ENCODE peak calls at places on chromosome 21, in seven cellular contexts. I, U, Q, J, P, B and S are unnamed samples.

GRCh38 chr21:44520326-44521300 is 19.4 kb downstream of the KRTAP10-1 start:
- DNase-seq in I (no peak), U (no peak), Q (peak; percentile 48), J (no peak), P (no peak), B (no peak), S (peak; percentile 56)

GRCh38 chr21:46084709-46085108 is 13.2 kb upstream of the COL6A2 start:
- DNase-seq in I (no peak), U (no peak), Q (no peak), J (no peak), P (no peak), B (peak; percentile 21), S (no peak)

GRCh38 chr21:25708467-25709065 is 26.1 kb downstream of the ATP5PF start:
- DNase-seq in I (peak; percentile 56), U (peak; percentile 52), Q (peak; percentile 37), J (peak; percentile 38), P (no peak), B (no peak), S (peak; percentile 29)

GRCh38 chr21:39529026-39529425 is 77.3 kb downstream of the SH3BGR start:
- DNase-seq in I (no peak), U (no peak), Q (peak; percentile 26), J (no peak), P (no peak), B (no peak), S (peak; percentile 26)

GRCh38 chr21:29888437-29888836 is 51.4 kb downstream of the GRIK1 start:
- DNase-seq in I (no peak), U (no peak), Q (no peak), J (no peak), P (no peak), B (no peak), S (no peak)

GRCh38 chr21:14259669-14260458 is 43.9 kb downstream of the RBM11 start:
- DNase-seq in I (peak; percentile 56), U (peak; percentile 53), Q (peak; percentile 69), J (peak; percentile 53), P (no peak), B (no peak), S (peak; percentile 14)

GRCh38 chr21:40640427-40640826 is 206.5 kb downstream of the DSCAM start:
- DNase-seq in I (no peak), U (no peak), Q (no peak), J (no peak), P (no peak), B (no peak), S (no peak)

GRCh38 chr21:39137248-39138186 is 45.7 kb downstream of the PSMG1 start:
- DNase-seq in I (peak; percentile 24), U (peak; percentile 50), Q (peak; percentile 90), J (no peak), P (no peak), B (peak; percentile 71), S (peak; percentile 66)

GRCh38 chr21:28916150-28916893 is 76.4 kb downstream of the LTN1 start:
- DNase-seq in I (no peak), U (no peak), Q (no peak), J (no peak), P (no peak), B (no peak), S (no peak)

GRCh38 chr21:44958471-44959191 is 18.8 kb downstream of the SLX9 start:
- DNase-seq in I (peak; percentile 67), U (peak; percentile 89), Q (peak; percentile 47), J (peak; percentile 61), P (no peak), B (no peak), S (peak; percentile 95)

GRCh38 chr21:41175080-41175479 is 7.1 kb downstream of the BACE2 start:
- DNase-seq in I (no peak), U (no peak), Q (no peak), J (no peak), P (no peak), B (no peak), S (no peak)

GRCh38 chr21:17416139-17416538 is 96.7 kb upstream of the CXADR start:
- DNase-seq in I (peak; percentile 84), U (no peak), Q (no peak), J (no peak), P (no peak), B (no peak), S (no peak)

GRCh38 chr21:45509566-45510465 is 32.4 kb downstream of the SLC19A1 start:
- DNase-seq in I (no peak), U (no peak), Q (no peak), J (no peak), P (no peak), B (peak; percentile 61), S (no peak)

GRCh38 chr21:45579383-45580180 is 37.3 kb upstream of the SLC19A1 start:
- DNase-seq in I (no peak), U (peak; percentile 9), Q (no peak), J (no peak), P (no peak), B (no peak), S (no peak)

GRCh38 chr21:16912075-16912474 is 600.8 kb upstream of the CXADR start:
- DNase-seq in I (peak; percentile 22), U (no peak), Q (no peak), J (no peak), P (no peak), B (no peak), S (no peak)

DNA sequence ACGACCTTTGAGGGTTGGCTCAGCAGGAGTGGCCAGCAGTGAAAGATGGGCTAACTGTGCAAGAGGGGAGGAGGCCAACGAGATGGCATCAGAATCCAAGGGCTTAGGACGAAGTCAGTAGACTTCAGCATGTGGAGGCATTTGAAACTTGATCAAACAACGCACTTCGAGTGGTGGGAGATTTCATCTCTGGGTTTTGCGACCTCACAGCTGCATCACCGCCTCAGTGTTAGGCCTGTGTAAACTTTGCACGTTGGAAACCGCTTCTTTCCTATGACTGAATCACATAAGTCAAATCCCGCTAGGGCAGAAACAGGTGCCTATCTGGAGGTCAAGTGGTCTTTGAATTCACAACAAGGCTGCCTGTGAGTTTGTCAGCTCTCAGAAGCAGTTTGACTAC is 17.8 kb downstream of the TFF3 start:
- DNase-seq in I (no peak), U (no peak), Q (no peak), J (no peak), P (no peak), B (no peak), S (no peak)
- H3K18ac ChIP-seq in I (no peak overlapping the region), U (no peak overlapping the region), Q (no peak overlapping the region), J (no peak overlapping the region), P (no peak overlapping the region), B (no peak overlapping the region), S (no peak overlapping the region)

DNA sequence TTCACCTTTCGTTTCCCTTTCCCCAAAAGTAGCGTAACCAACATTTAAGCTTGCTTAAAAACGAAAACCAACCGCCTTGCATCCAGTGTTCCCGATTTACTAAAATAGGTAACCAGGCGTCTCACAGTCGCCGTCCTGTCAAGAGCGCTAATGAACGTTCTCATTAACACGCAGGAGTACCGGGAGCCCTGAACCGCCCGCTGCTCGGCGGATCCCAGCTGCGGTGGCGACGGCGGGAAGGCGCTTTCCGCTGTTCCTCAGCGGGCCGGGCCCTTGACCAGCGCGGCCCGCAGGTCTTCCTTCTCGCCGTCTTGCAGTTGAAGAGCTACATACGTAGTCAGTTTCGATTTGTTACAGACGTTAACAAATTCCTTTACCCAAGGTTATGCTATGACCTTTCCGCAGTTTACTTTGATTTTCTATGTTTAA is 2.0 kb downstream of the OLIG1 start:
- DNase-seq in I (peak; percentile 10), U (peak; percentile 23), Q (peak; percentile 27), J (no peak), P (no peak), B (peak; percentile 48), S (peak; percentile 56)
- H3K27me3 ChIP-seq in I (peaks cover 93% of the 10 kb centered on the region), U (peaks cover 91% of the 10 kb centered on the region), Q (peaks cover 54% of the 10 kb centered on the region), J (peaks cover 94% of the 10 kb centered on the region), P (peaks cover 90% of the 10 kb centered on the region), B (peaks cover 69% of the 10 kb centered on the region), S (peaks cover 59% of the 10 kb centered on the region)

DNA sequence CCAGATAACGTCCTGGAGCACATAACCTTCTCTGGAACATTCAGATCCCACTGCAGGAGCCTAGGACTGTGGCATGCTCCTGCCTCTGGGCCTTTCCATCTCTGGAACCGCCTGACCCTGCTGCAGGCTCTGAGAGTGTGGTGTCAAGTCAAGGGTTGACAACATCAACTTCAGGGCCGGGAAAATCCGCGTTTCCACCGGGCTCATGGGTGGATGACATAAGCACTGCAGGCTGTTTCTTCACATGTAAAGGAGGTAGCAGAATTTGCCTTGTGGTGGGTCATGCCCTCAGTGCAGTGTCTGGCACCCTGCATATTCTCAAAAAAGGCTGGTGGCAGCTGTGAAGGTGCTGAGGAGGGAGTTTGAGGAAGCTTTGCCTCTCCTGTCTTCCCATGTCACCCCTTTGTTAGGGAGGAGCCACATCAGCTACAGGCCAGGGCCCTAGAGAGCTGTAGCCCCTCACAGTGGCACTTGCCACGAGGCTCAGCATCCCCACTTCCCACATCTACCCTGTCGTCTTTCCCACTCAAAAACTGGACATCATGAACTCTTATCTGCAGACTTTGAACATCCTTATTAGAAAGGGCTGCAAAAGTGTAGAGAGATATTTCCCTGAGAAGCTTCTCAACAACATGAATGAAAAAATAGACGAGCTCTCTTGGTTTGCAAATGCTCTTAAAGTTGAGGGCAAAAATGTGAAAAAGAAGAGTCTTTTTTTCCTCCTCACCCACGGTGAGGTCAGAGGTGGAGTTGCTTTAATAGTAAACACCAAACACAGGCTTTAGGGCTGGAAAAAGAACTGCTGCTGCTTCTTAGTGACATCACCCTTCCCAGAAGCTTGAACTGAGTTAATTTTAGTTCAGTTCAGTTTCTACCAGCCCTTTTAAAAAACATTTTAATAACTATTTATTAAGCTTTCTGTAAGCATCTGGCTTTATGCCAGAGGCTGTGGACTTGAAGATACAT is 121.3 kb downstream of the HUNK start:
- DNase-seq in I (peak; percentile 33), U (peak; percentile 35), Q (no peak), J (no peak), P (no peak), B (no peak), S (no peak)
- H3K18ac ChIP-seq in I (no peak overlapping the region), U (no peak overlapping the region), Q (no peak overlapping the region), J (no peak overlapping the region), P (no peak overlapping the region), B (no peak overlapping the region), S (no peak overlapping the region)

GRCh38 chr21:37043818-37044217 is 29.1 kb downstream of the PIGP start:
- DNase-seq in I (no peak), U (no peak), Q (no peak), J (no peak), P (no peak), B (no peak), S (no peak)

GRCh38 chr21:37039434-37040075 is 33.1 kb downstream of the RIPPLY3 start:
- DNase-seq in I (no peak), U (no peak), Q (no peak), J (no peak), P (no peak), B (no peak), S (no peak)

GRCh38 chr21:37040212-37040611 is 32.7 kb downstream of the PIGP start:
- DNase-seq in I (no peak), U (no peak), Q (no peak), J (no peak), P (no peak), B (no peak), S (no peak)

GRCh38 chr21:37044643-37045042 is 28.2 kb downstream of the PIGP start:
- DNase-seq in I (no peak), U (no peak), Q (no peak), J (no peak), P (no peak), B (no peak), S (no peak)

DNA sequence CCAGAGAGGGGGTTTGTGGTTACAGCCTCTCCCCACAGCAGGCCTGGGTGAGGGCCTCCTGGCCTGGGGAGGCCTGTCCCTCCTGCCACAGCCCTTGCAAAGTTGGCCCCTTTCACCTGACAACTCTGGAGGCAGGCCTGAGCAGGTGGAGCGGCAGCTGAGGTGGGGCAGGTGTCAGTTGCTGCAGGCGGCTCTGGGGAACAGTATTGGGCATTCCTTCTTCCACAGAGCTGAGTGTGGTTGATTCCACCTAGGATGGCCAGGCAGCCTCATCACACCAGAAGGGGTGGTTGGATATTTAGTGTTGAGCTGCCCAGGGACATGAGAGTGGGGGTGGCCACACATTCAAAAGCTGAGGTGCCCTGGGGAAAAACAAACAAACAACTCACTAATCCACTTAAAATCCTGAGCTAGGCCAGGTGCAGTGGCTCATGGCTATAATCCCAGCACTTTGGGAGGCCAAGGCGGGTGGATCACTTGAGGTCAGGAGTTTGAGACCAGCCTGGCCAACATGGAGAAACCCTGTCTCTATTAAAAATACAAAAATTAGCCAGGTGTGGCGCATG is 31.1 kb downstream of the PIGP start:
- DNase-seq in I (no peak), U (no peak), Q (peak; percentile 41), J (no peak), P (no peak), B (no peak), S (no peak)
- H3K27me3 ChIP-seq in I (peaks cover 9% of the 10 kb centered on the region), U (no peaks in the 10 kb centered on the region), Q (no peaks in the 10 kb centered on the region), J (no peaks in the 10 kb centered on the region), P (peaks cover 6% of the 10 kb centered on the region), B (peaks cover 11% of the 10 kb centered on the region), S (no peaks in the 10 kb centered on the region)